ENCODE peak calls at places on chromosomes 2 and 18, in seven cellular contexts. C is stimulated activated naive CD8-positive, alpha-beta T cell treated with anti-CD3 and anti-CD28 coated beads, Interleukin-15, amount 100 ng/mL, for 72 hours; U is NCI-H2029 treated with DMSO at 0.1 percent for 48 hours; P is stimulated activated CD8-positive, alpha-beta memory T cell treated with anti-CD3 and anti-CD28 coated beads, Interleukin-7, amount 100 ng/mL, for 24 hours; K is HT1080; D is stimulated activated CD4-positive, alpha-beta T cell treated with anti-CD3 and anti-CD28 coated beads, Interleukin-4, amount 100 ng/mL, for 4 hours; I is mesothelial cell of epicardium. R is an unnamed sample.

GRCh38 chr2:172552547-172553291 is 3.2 kb upstream of the PDK1 start:
- DNase-seq in C (no peak), U (no peak), P (no peak), K (peak; percentile 80), D (no peak), I (no peak), R (no peak)

GRCh38 chr18:27750014-27750413 is 426.9 kb downstream of the CDH2 start:
- DNase-seq in C (no peak), U (peak; percentile 18), P (no peak), K (peak; percentile 55), D (no peak), I (peak; percentile 43), R (peak; percentile 17)

GRCh38 chr2:122078451-122078850 is 323.0 kb downstream of the TSN start:
- DNase-seq in C (no peak), U (no peak), P (no peak), K (no peak), D (no peak), I (no peak), R (no peak)

GRCh38 chr18:9825571-9826073 is 60.2 kb upstream of the TXNDC2 start:
- DNase-seq in C (no peak), U (peak; percentile 40), P (no peak), K (peak; percentile 91), D (no peak), I (no peak), R (peak; percentile 55)

GRCh38 chr2:46252891-46253659 is 44.1 kb upstream of the EPAS1 start:
- DNase-seq in C (no peak), U (no peak), P (no peak), K (peak; percentile 14), D (no peak), I (no peak), R (no peak)

GRCh38 chr18:58592223-58593214 is 36.4 kb downstream of the ALPK2 start:
- DNase-seq in C (no peak), U (no peak), P (no peak), K (no peak), D (no peak), I (no peak), R (no peak)

GRCh38 chr2:196591621-196592022 is 47.9 kb upstream of the CCDC150 start:
- DNase-seq in C (no peak), U (no peak), P (no peak), K (no peak), D (no peak), I (no peak), R (no peak)

GRCh38 chr2:82748653-82749052 is 1710.4 kb downstream of the SUCLG1 start:
- DNase-seq in C (no peak), U (no peak), P (no peak), K (no peak), D (no peak), I (no peak), R (no peak)

GRCh38 chr2:151996243-151997003 is 102.4 kb downstream of the CACNB4 start:
- DNase-seq in C (no peak), U (no peak), P (no peak), K (no peak), D (no peak), I (no peak), R (no peak)

GRCh38 chr2:9795071-9795470 is 48.2 kb upstream of the TAF1B start:
- DNase-seq in C (no peak), U (no peak), P (no peak), K (no peak), D (no peak), I (no peak), R (no peak)

GRCh38 chr2:138502253-138503086 is 900 bp downstream of the SPOPL start:
- DNase-seq in C (no peak), U (peak; percentile 14), P (no peak), K (peak; percentile 9), D (no peak), I (no peak), R (no peak)

GRCh38 chr2:211867845-211868361 is 670.7 kb downstream of the ERBB4 start:
- DNase-seq in C (no peak), U (no peak), P (no peak), K (peak; percentile 68), D (no peak), I (no peak), R (peak; percentile 24)

GRCh38 chr2:239247401-239248245 is 153.2 kb downstream of the HDAC4 start:
- DNase-seq in C (no peak), U (no peak), P (no peak), K (peak; percentile 89), D (peak; percentile 60), I (no peak), R (peak; percentile 35)

GRCh38 chr18:40159141-40160017 is 1795.7 kb upstream of the PIK3C3 start:
- DNase-seq in C (no peak), U (peak; percentile 93), P (no peak), K (peak; percentile 44), D (no peak), I (no peak), R (peak; percentile 25)

GRCh38 chr2:239772721-239773120 is 252.4 kb downstream of the NDUFA10 start:
- DNase-seq in C (no peak), U (no peak), P (no peak), K (no peak), D (no peak), I (no peak), R (no peak)

GRCh38 chr2:97857553-97857952 is 138.2 kb downstream of the TMEM131 start:
- DNase-seq in C (no peak), U (peak; percentile 14), P (no peak), K (no peak), D (no peak), I (no peak), R (no peak)

GRCh38 chr2:223383315-223383714 is 218.8 kb downstream of the SCG2 start:
- DNase-seq in C (no peak), U (no peak), P (no peak), K (peak; percentile 29), D (no peak), I (no peak), R (no peak)

GRCh38 chr2:113851640-113852039 is 38.2 kb upstream of the ACTR3 start:
- DNase-seq in C (no peak), U (no peak), P (no peak), K (peak; percentile 27), D (no peak), I (no peak), R (no peak)

GRCh38 chr18:48228841-48229240 is 180.3 kb downstream of the ZBTB7C start:
- DNase-seq in C (no peak), U (no peak), P (no peak), K (no peak), D (no peak), I (no peak), R (no peak)

GRCh38 chr2:40041983-40042382 is 262.9 kb upstream of the THUMPD2 start:
- DNase-seq in C (no peak), U (no peak), P (no peak), K (peak; percentile 75), D (no peak), I (no peak), R (no peak)

GRCh38 chr2:168851674-168852320 is 38.4 kb downstream of the SPC25 start:
- DNase-seq in C (no peak), U (no peak), P (no peak), K (peak; percentile 91), D (no peak), I (no peak), R (no peak)

GRCh38 chr2:17966793-17967192 is 88.3 kb downstream of the KCNS3 start:
- DNase-seq in C (no peak), U (no peak), P (no peak), K (no peak), D (no peak), I (no peak), R (no peak)

GRCh38 chr18:47586418-47586817 is 335.0 kb upstream of the SKOR2 start:
- DNase-seq in C (no peak), U (no peak), P (no peak), K (no peak), D (no peak), I (no peak), R (no peak)

GRCh38 chr18:54192900-54193299 is 31.6 kb downstream of the MBD2 start:
- DNase-seq in C (no peak), U (no peak), P (no peak), K (no peak), D (no peak), I (no peak), R (no peak)

R was measured in NCI-H460.